ENCODE peak calls at places on chromosomes 7 and 10, in four cellular contexts. R is transverse colon, P is left ventricle myocardium inferior, X is cardiac muscle cell. W is an unnamed sample. For H3K4me1 and H3K36me3, the result is how much of the 10 kb centered on the place peaks cover.

GRCh38 chr10:16986406-16987128 is 143.0 kb downstream of the CUBN start:
- DNase-seq in X (no peak), R (no peak), P (no peak), W (no peak)

GRCh38 chr7:14717711-14718304 is 184.7 kb downstream of the DGKB start:
- DNase-seq in P (no peak), X (peak), R (no peak), W (no peak)

GRCh38 chr7:121544726-121545125 is 148.6 kb upstream of the FAM3C start:
- DNase-seq in R (no peak), P (no peak), X (no peak), W (no peak)

GRCh38 chr10:121698336-121698735 is 100.1 kb upstream of the FGFR2 start:
- DNase-seq in X (no peak), R (no peak), P (no peak), W (no peak)

GRCh38 chr7:49638166-49638565 is 135.3 kb upstream of the VWC2 start:
- DNase-seq in P (no peak), X (no peak), R (no peak), W (no peak)

GRCh38 chr10:43980715-43981114 is 332.0 kb upstream of the ZNF32 start:
- DNase-seq in X (no peak), P (no peak), R (no peak), W (no peak)

GRCh38 chr7:138243430-138243829 is 167.2 kb downstream of the AKR1D1 start:
- DNase-seq in X (peak), P (peak), R (no peak), W (no peak)

GRCh38 chr7:42493436-42494198 is 256.6 kb upstream of the GLI3 start:
- DNase-seq in X (peak), R (peak), P (peak), W (peak)

GRCh38 chr7:100472854-100473499 is 6.0 kb downstream of the TSC22D4 start:
- DNase-seq in X (no peak), R (no peak), P (peak), W (peak)

GRCh38 chr10:77409697-77410471 is 227.7 kb downstream of the KCNMA1 start:
- DNase-seq in X (no peak), P (no peak), R (peak), W (no peak)

GRCh38 chr7:729154-730000 is 2.3 kb upstream of the PRKAR1B start:
- DNase-seq in X (no peak), P (no peak), R (no peak), W (no peak)

GRCh38 chr10:20624642-20625041 is 272.5 kb downstream of the NEBL start:
- DNase-seq in X (no peak), R (peak), P (peak), W (no peak)

GRCh38 chr7:134298902-134299683 is 17.6 kb downstream of the SLC35B4 start:
- DNase-seq in P (peak), R (peak), X (no peak), W (no peak)

GRCh38 chr10:26857991-26858706 is 2.6 kb downstream of the ABI1 start:
- DNase-seq in R (no peak), P (no peak), X (peak), W (no peak)

GRCh38 chr7:140673063-140673769 is 471 bp downstream of the ADCK2 start:
- DNase-seq in P (peak), X (peak), R (peak), W (peak)

GRCh38 chr7:143416565-143417149 is 8.0 kb upstream of the EPHA1 start:
- DNase-seq in P (no peak), X (peak), R (no peak), W (no peak)

GRCh38 chr7:30143748-30144251 is 9.0 kb downstream of the MTURN start:
- DNase-seq in R (no peak), P (no peak), X (no peak), W (no peak)

GRCh38 chr10:68895041-68895440 is 6.1 kb upstream of the DDX50 start:
- DNase-seq in X (no peak), R (no peak), P (no peak), W (no peak)

GRCh38 chr7:79933144-79933543 is 201.5 kb upstream of the GNAI1 start:
- DNase-seq in R (no peak), P (no peak), X (no peak), W (no peak)

GRCh38 chr7:101959342-101959741 is 141.9 kb downstream of the CUX1 start:
- DNase-seq in R (no peak), P (no peak), X (no peak), W (no peak)

GRCh38 chr10:129912161-129912917 is 51.7 kb downstream of the EBF3 start:
- DNase-seq in R (no peak), P (no peak), X (no peak), W (no peak)

GRCh38 chr10:18868919-18869318 is 179.7 kb upstream of the MALRD1 start:
- DNase-seq in X (no peak), P (no peak), R (no peak), W (no peak)

GRCh38 chr7:15280078-15280734 is 281.6 kb downstream of the AGMO start:
- DNase-seq in R (no peak), X (no peak), P (no peak), W (peak)

GRCh38 chr10:124307531-124308350 is 111.0 kb downstream of the OAT start:
- DNase-seq in R (no peak), P (no peak), X (no peak), W (no peak)

GRCh38 chr7:130386876-130387275 is 6.6 kb downstream of the CPA1 start:
- DNase-seq in X (no peak), P (no peak), R (no peak), W (no peak)
- H3K4me1 ChIP-seq in X (under half), P (under half), R (under half), W (under half)

GRCh38 chr7:74092964-74093339 is 9.3 kb downstream of the LIMK1 start:
- DNase-seq in P (peak), R (peak), X (no peak), W (peak)
- H3K4me3 ChIP-seq in P (peak), R (no peak), X (no peak), W (no peak)

DNA sequence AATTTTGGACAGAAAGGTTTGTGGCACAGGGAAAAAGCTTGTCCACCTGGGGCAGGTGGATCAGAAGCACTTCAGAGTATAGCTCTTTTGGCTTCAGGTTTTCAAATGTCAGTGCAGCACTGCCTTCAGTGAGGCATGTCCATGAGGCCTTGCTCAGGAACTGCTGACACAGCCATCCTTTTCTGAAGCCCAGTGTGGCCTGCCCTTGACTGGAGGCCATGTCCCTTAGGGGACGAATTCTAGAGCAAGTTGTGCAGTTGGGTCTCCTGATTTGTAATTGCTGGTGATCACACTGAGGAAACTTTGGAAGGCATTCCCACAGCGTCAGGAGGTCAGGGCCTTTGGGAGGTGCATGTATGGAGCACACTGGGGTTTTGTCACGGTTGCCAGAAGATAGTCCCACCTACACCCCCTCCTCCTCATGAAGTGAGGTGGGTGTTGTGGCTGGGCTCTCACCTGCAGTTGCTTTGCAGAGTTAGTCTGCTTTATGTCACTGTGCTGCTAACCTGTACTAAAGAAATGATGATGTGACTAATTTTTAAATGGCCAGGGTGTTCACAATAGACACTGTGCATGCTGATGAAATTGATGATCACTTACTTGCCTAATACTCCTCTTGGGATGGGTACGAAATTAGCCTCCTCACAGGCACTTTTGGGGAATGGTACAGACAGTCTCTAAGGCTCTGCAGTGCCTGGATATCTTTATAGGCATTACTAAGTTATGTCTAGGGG is 41.7 kb downstream of the OGDH start:
- DNase-seq in P (no peak), X (no peak), R (no peak), W (no peak)
- H3K36me3 ChIP-seq in P (half or more), X (under half), R (under half), W (under half)

GRCh38 chr10:132457328-132458070 is 60.5 kb downstream of the PWWP2B start:
- DNase-seq in P (no peak), R (no peak), X (no peak), W (peak)
- H3K4me1 ChIP-seq in P (under half), R (half or more), X (under half), W (under half)

DNA sequence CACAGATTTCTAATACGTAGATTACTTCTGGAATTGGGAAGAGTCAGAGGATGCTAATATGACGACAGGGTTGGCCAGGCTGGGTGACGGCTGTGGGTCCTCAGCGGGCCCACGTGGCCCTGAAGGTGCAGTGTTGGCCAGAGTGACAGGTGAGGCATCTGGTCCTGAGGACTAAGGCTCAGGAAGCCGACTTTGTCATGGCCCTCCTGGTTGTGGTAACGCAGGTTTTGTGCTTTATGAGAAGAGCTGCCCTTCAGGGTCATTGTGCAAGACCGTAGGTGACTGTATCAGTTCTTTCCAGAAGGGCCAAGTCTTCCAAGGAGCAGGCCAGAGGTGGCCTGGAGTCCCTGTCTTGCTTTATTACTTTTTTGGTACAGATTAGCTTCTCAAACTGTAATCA is 2.5 kb downstream of the EIF3B start:
- DNase-seq in P (no peak), X (no peak), R (no peak), W (no peak)
- H3K4me3 ChIP-seq in P (peak), X (no peak), R (no peak), W (no peak)

GRCh38 chr10:100697070-100697469 is 48.3 kb upstream of the PAX2 start:
- DNase-seq in X (no peak), P (no peak), R (no peak), W (no peak)
- H3K36me3 ChIP-seq in X (under half), P (under half), R (under half), W (under half)

W was measured in aorta.